ENCODE peak calls at places on chromosomes 2 and 18, in nine cellular contexts. R, L, B, J, D, O, E, G and W are unnamed samples.

GRCh38 chr2:182594286-182594685 is 121.8 kb upstream of the DNAJC10 start:
- DNase-seq in R (no peak), L (no peak), B (no peak), J (no peak), D (peak), O (no peak), E (no peak), G (no peak), W (no peak)

GRCh38 chr2:20595439-20596192 is 55.3 kb downstream of the HS1BP3 start:
- DNase-seq in R (no peak), L (no peak), B (peak), J (no peak), D (peak), O (no peak), E (no peak), G (no peak), W (no peak)

GRCh38 chr2:145599761-145600160 is 1079.8 kb upstream of the ZEB2 start:
- DNase-seq in R (no peak), L (no peak), B (no peak), J (no peak), D (no peak), O (no peak), E (peak), G (no peak), W (no peak)

GRCh38 chr2:147782521-147782920 is 62.3 kb upstream of the ACVR2A start:
- DNase-seq in R (peak), L (no peak), B (peak), J (no peak), D (peak), O (no peak), E (no peak), G (no peak), W (no peak)

GRCh38 chr2:1791670-1792069 is 47.4 kb upstream of the PXDN start:
- DNase-seq in R (no peak), L (no peak), B (no peak), J (no peak), D (no peak), O (no peak), E (no peak), G (no peak), W (no peak)

GRCh38 chr2:150686391-150686790 is 198.9 kb upstream of the RND3 start:
- DNase-seq in R (no peak), L (no peak), B (no peak), J (no peak), D (no peak), O (no peak), E (no peak), G (no peak), W (no peak)

GRCh38 chr18:11948852-11949523 is 32.3 kb upstream of the IMPA2 start:
- DNase-seq in R (no peak), L (no peak), B (no peak), J (no peak), D (no peak), O (no peak), E (no peak), G (no peak), W (no peak)

GRCh38 chr2:20634430-20635095 is 16.3 kb downstream of the HS1BP3 start:
- DNase-seq in R (no peak), L (no peak), B (peak), J (no peak), D (no peak), O (no peak), E (no peak), G (peak), W (peak)

GRCh38 chr2:111169268-111169667 is 48.6 kb downstream of the BCL2L11 start:
- DNase-seq in R (no peak), L (no peak), B (no peak), J (no peak), D (no peak), O (no peak), E (no peak), G (no peak), W (no peak)

GRCh38 chr2:147843421-147843863 is 1.4 kb upstream of the ACVR2A start:
- DNase-seq in R (no peak), L (no peak), B (no peak), J (no peak), D (peak), O (no peak), E (no peak), G (no peak), W (no peak)